ENCODE peak calls at places on chromosomes 2 and 18, in ten cellular contexts. One of them, this sample, is unnamed.

GRCh38 chr18:70151554-70152130 is 53.8 kb downstream of the RTTN start:
- DNase-seq in NCI-H446: no peak
- DNase-seq in NCI-H345: no peak
- DNase-seq in mucosa of descending colon: no peak
- DNase-seq in stimulated activated CD8-positive, alpha-beta memory T cell treated with anti-CD3 and anti-CD28 coated beads, Interleukin-4, amount 100 ng/mL, for 4 hours: no peak
- DNase-seq in SJSA1: no peak
- DNase-seq in posterior cingulate gyrus: no peak
- DNase-seq in T-helper 2 cell: no peak
- DNase-seq in GM19239: no peak
- DNase-seq in nephron progenitor cell: no peak
- DNase-seq in this sample: no peak

GRCh38 chr2:85707304-85707703 is 13.1 kb downstream of the GNLY start:
- DNase-seq in NCI-H446: peak
- DNase-seq in NCI-H345: peak
- DNase-seq in mucosa of descending colon: no peak
- DNase-seq in stimulated activated CD8-positive, alpha-beta memory T cell treated with anti-CD3 and anti-CD28 coated beads, Interleukin-4, amount 100 ng/mL, for 4 hours: peak
- DNase-seq in SJSA1: peak
- DNase-seq in posterior cingulate gyrus: no peak
- DNase-seq in T-helper 2 cell: peak
- DNase-seq in GM19239: peak
- DNase-seq in nephron progenitor cell: peak
- DNase-seq in this sample: peak

GRCh38 chr18:51617572-51618260 is 420.2 kb upstream of the MEX3C start:
- DNase-seq in NCI-H446: peak
- DNase-seq in NCI-H345: no peak
- DNase-seq in mucosa of descending colon: no peak
- DNase-seq in stimulated activated CD8-positive, alpha-beta memory T cell treated with anti-CD3 and anti-CD28 coated beads, Interleukin-4, amount 100 ng/mL, for 4 hours: no peak
- DNase-seq in SJSA1: no peak
- DNase-seq in posterior cingulate gyrus: no peak
- DNase-seq in T-helper 2 cell: no peak
- DNase-seq in GM19239: no peak
- DNase-seq in nephron progenitor cell: no peak
- DNase-seq in this sample: no peak

GRCh38 chr2:102950547-102950946 is 188.7 kb downstream of the TMEM182 start:
- DNase-seq in NCI-H446: no peak
- DNase-seq in NCI-H345: no peak
- DNase-seq in mucosa of descending colon: no peak
- DNase-seq in stimulated activated CD8-positive, alpha-beta memory T cell treated with anti-CD3 and anti-CD28 coated beads, Interleukin-4, amount 100 ng/mL, for 4 hours: no peak
- DNase-seq in SJSA1: no peak
- DNase-seq in posterior cingulate gyrus: no peak
- DNase-seq in T-helper 2 cell: no peak
- DNase-seq in GM19239: no peak
- DNase-seq in nephron progenitor cell: no peak
- DNase-seq in this sample: no peak

GRCh38 chr18:60372598-60372997 is at the start of gene MC4R:
- DNase-seq in NCI-H446: peak
- DNase-seq in NCI-H345: peak
- DNase-seq in mucosa of descending colon: no peak
- DNase-seq in stimulated activated CD8-positive, alpha-beta memory T cell treated with anti-CD3 and anti-CD28 coated beads, Interleukin-4, amount 100 ng/mL, for 4 hours: no peak
- DNase-seq in SJSA1: peak
- DNase-seq in posterior cingulate gyrus: peak
- DNase-seq in T-helper 2 cell: no peak
- DNase-seq in GM19239: no peak
- DNase-seq in nephron progenitor cell: peak
- DNase-seq in this sample: no peak

GRCh38 chr2:136238214-136238551 is 120.2 kb upstream of the CXCR4 start:
- DNase-seq in NCI-H446: no peak
- DNase-seq in NCI-H345: no peak
- DNase-seq in mucosa of descending colon: no peak
- DNase-seq in stimulated activated CD8-positive, alpha-beta memory T cell treated with anti-CD3 and anti-CD28 coated beads, Interleukin-4, amount 100 ng/mL, for 4 hours: no peak
- DNase-seq in SJSA1: no peak
- DNase-seq in posterior cingulate gyrus: no peak
- DNase-seq in T-helper 2 cell: no peak
- DNase-seq in GM19239: no peak
- DNase-seq in nephron progenitor cell: no peak
- DNase-seq in this sample: no peak

GRCh38 chr2:43405829-43406228 is 179.4 kb upstream of the ZFP36L2 start:
- DNase-seq in NCI-H446: no peak
- DNase-seq in NCI-H345: no peak
- DNase-seq in mucosa of descending colon: no peak
- DNase-seq in stimulated activated CD8-positive, alpha-beta memory T cell treated with anti-CD3 and anti-CD28 coated beads, Interleukin-4, amount 100 ng/mL, for 4 hours: no peak
- DNase-seq in SJSA1: no peak
- DNase-seq in posterior cingulate gyrus: no peak
- DNase-seq in T-helper 2 cell: no peak
- DNase-seq in GM19239: no peak
- DNase-seq in nephron progenitor cell: peak
- DNase-seq in this sample: no peak

GRCh38 chr18:10519999-10520935 is 5.6 kb upstream of the NAPG start:
- DNase-seq in NCI-H446: peak
- DNase-seq in NCI-H345: peak
- DNase-seq in mucosa of descending colon: peak
- DNase-seq in stimulated activated CD8-positive, alpha-beta memory T cell treated with anti-CD3 and anti-CD28 coated beads, Interleukin-4, amount 100 ng/mL, for 4 hours: peak
- DNase-seq in SJSA1: peak
- DNase-seq in posterior cingulate gyrus: peak
- DNase-seq in T-helper 2 cell: peak
- DNase-seq in GM19239: peak
- DNase-seq in nephron progenitor cell: peak
- DNase-seq in this sample: peak

GRCh38 chr2:219720956-219721355 is 93.5 kb downstream of the SLC4A3 start:
- DNase-seq in NCI-H446: no peak
- DNase-seq in NCI-H345: no peak
- DNase-seq in mucosa of descending colon: no peak
- DNase-seq in stimulated activated CD8-positive, alpha-beta memory T cell treated with anti-CD3 and anti-CD28 coated beads, Interleukin-4, amount 100 ng/mL, for 4 hours: no peak
- DNase-seq in SJSA1: no peak
- DNase-seq in posterior cingulate gyrus: no peak
- DNase-seq in T-helper 2 cell: no peak
- DNase-seq in GM19239: no peak
- DNase-seq in nephron progenitor cell: no peak
- DNase-seq in this sample: no peak

GRCh38 chr2:9205963-9206948 is at the start of gene ASAP2:
- DNase-seq in NCI-H446: peak
- DNase-seq in NCI-H345: peak
- DNase-seq in mucosa of descending colon: peak
- DNase-seq in stimulated activated CD8-positive, alpha-beta memory T cell treated with anti-CD3 and anti-CD28 coated beads, Interleukin-4, amount 100 ng/mL, for 4 hours: no peak
- DNase-seq in SJSA1: peak
- DNase-seq in posterior cingulate gyrus: peak
- DNase-seq in T-helper 2 cell: no peak
- DNase-seq in GM19239: peak
- DNase-seq in nephron progenitor cell: peak
- DNase-seq in this sample: peak

GRCh38 chr2:120564213-120565094 is 171.2 kb upstream of the GLI2 start:
- DNase-seq in NCI-H446: no peak
- DNase-seq in NCI-H345: peak
- DNase-seq in mucosa of descending colon: no peak
- DNase-seq in stimulated activated CD8-positive, alpha-beta memory T cell treated with anti-CD3 and anti-CD28 coated beads, Interleukin-4, amount 100 ng/mL, for 4 hours: no peak
- DNase-seq in SJSA1: no peak
- DNase-seq in posterior cingulate gyrus: peak
- DNase-seq in T-helper 2 cell: no peak
- DNase-seq in GM19239: no peak
- DNase-seq in nephron progenitor cell: peak
- DNase-seq in this sample: no peak

GRCh38 chr18:76131738-76132137 is 363.3 kb downstream of the ZNF516 start:
- DNase-seq in NCI-H446: no peak
- DNase-seq in NCI-H345: no peak
- DNase-seq in mucosa of descending colon: no peak
- DNase-seq in stimulated activated CD8-positive, alpha-beta memory T cell treated with anti-CD3 and anti-CD28 coated beads, Interleukin-4, amount 100 ng/mL, for 4 hours: no peak
- DNase-seq in SJSA1: no peak
- DNase-seq in posterior cingulate gyrus: no peak
- DNase-seq in T-helper 2 cell: no peak
- DNase-seq in GM19239: no peak
- DNase-seq in nephron progenitor cell: no peak
- DNase-seq in this sample: no peak

GRCh38 chr2:79511320-79511951 is 1.4 kb upstream of the CTNNA2 start:
- DNase-seq in NCI-H446: no peak
- DNase-seq in NCI-H345: no peak
- DNase-seq in mucosa of descending colon: peak
- DNase-seq in stimulated activated CD8-positive, alpha-beta memory T cell treated with anti-CD3 and anti-CD28 coated beads, Interleukin-4, amount 100 ng/mL, for 4 hours: no peak
- DNase-seq in SJSA1: peak
- DNase-seq in posterior cingulate gyrus: no peak
- DNase-seq in T-helper 2 cell: no peak
- DNase-seq in GM19239: no peak
- DNase-seq in nephron progenitor cell: peak
- DNase-seq in this sample: no peak

GRCh38 chr2:210310550-210310949 is 4.4 kb downstream of the MYL1 start:
- DNase-seq in NCI-H446: no peak
- DNase-seq in NCI-H345: no peak
- DNase-seq in mucosa of descending colon: no peak
- DNase-seq in stimulated activated CD8-positive, alpha-beta memory T cell treated with anti-CD3 and anti-CD28 coated beads, Interleukin-4, amount 100 ng/mL, for 4 hours: no peak
- DNase-seq in SJSA1: no peak
- DNase-seq in posterior cingulate gyrus: no peak
- DNase-seq in T-helper 2 cell: no peak
- DNase-seq in GM19239: no peak
- DNase-seq in nephron progenitor cell: no peak
- DNase-seq in this sample: no peak

GRCh38 chr2:28765316-28765715 is 13.7 kb downstream of the PPP1CB start:
- DNase-seq in NCI-H446: no peak
- DNase-seq in NCI-H345: no peak
- DNase-seq in mucosa of descending colon: no peak
- DNase-seq in stimulated activated CD8-positive, alpha-beta memory T cell treated with anti-CD3 and anti-CD28 coated beads, Interleukin-4, amount 100 ng/mL, for 4 hours: no peak
- DNase-seq in SJSA1: no peak
- DNase-seq in posterior cingulate gyrus: no peak
- DNase-seq in T-helper 2 cell: no peak
- DNase-seq in GM19239: no peak
- DNase-seq in nephron progenitor cell: no peak
- DNase-seq in this sample: no peak

GRCh38 chr2:4381049-4381448 is 677.7 kb downstream of the DCDC2C start:
- DNase-seq in NCI-H446: no peak
- DNase-seq in NCI-H345: peak
- DNase-seq in mucosa of descending colon: no peak
- DNase-seq in stimulated activated CD8-positive, alpha-beta memory T cell treated with anti-CD3 and anti-CD28 coated beads, Interleukin-4, amount 100 ng/mL, for 4 hours: no peak
- DNase-seq in SJSA1: no peak
- DNase-seq in posterior cingulate gyrus: no peak
- DNase-seq in T-helper 2 cell: no peak
- DNase-seq in GM19239: no peak
- DNase-seq in nephron progenitor cell: no peak
- DNase-seq in this sample: no peak

GRCh38 chr2:22904126-22904684 is 480.8 kb upstream of the KLHL29 start:
- DNase-seq in NCI-H446: peak
- DNase-seq in NCI-H345: no peak
- DNase-seq in mucosa of descending colon: peak
- DNase-seq in stimulated activated CD8-positive, alpha-beta memory T cell treated with anti-CD3 and anti-CD28 coated beads, Interleukin-4, amount 100 ng/mL, for 4 hours: no peak
- DNase-seq in SJSA1: peak
- DNase-seq in posterior cingulate gyrus: no peak
- DNase-seq in T-helper 2 cell: no peak
- DNase-seq in GM19239: no peak
- DNase-seq in nephron progenitor cell: peak
- DNase-seq in this sample: no peak

GRCh38 chr18:10497350-10497749 is 28.5 kb upstream of the NAPG start:
- DNase-seq in NCI-H446: no peak
- DNase-seq in NCI-H345: no peak
- DNase-seq in mucosa of descending colon: no peak
- DNase-seq in stimulated activated CD8-positive, alpha-beta memory T cell treated with anti-CD3 and anti-CD28 coated beads, Interleukin-4, amount 100 ng/mL, for 4 hours: no peak
- DNase-seq in SJSA1: no peak
- DNase-seq in posterior cingulate gyrus: no peak
- DNase-seq in T-helper 2 cell: no peak
- DNase-seq in GM19239: no peak
- DNase-seq in nephron progenitor cell: no peak
- DNase-seq in this sample: no peak

GRCh38 chr2:35415282-35415681 is 940.3 kb upstream of the CRIM1 start:
- DNase-seq in NCI-H446: no peak
- DNase-seq in NCI-H345: no peak
- DNase-seq in mucosa of descending colon: no peak
- DNase-seq in stimulated activated CD8-positive, alpha-beta memory T cell treated with anti-CD3 and anti-CD28 coated beads, Interleukin-4, amount 100 ng/mL, for 4 hours: no peak
- DNase-seq in SJSA1: no peak
- DNase-seq in posterior cingulate gyrus: no peak
- DNase-seq in T-helper 2 cell: no peak
- DNase-seq in GM19239: no peak
- DNase-seq in nephron progenitor cell: no peak
- DNase-seq in this sample: no peak

GRCh38 chr2:230226090-230226551 is 585 bp downstream of the SP140 start:
- DNase-seq in NCI-H446: no peak
- DNase-seq in NCI-H345: no peak
- DNase-seq in mucosa of descending colon: no peak
- DNase-seq in stimulated activated CD8-positive, alpha-beta memory T cell treated with anti-CD3 and anti-CD28 coated beads, Interleukin-4, amount 100 ng/mL, for 4 hours: no peak
- DNase-seq in SJSA1: no peak
- DNase-seq in posterior cingulate gyrus: no peak
- DNase-seq in T-helper 2 cell: no peak
- DNase-seq in GM19239: no peak
- DNase-seq in nephron progenitor cell: no peak
- DNase-seq in this sample: no peak

GRCh38 chr18:79772865-79773696 is 24.7 kb upstream of the KCNG2 start:
- DNase-seq in NCI-H446: no peak
- DNase-seq in NCI-H345: no peak
- DNase-seq in mucosa of descending colon: no peak
- DNase-seq in stimulated activated CD8-positive, alpha-beta memory T cell treated with anti-CD3 and anti-CD28 coated beads, Interleukin-4, amount 100 ng/mL, for 4 hours: no peak
- DNase-seq in SJSA1: no peak
- DNase-seq in posterior cingulate gyrus: peak
- DNase-seq in T-helper 2 cell: no peak
- DNase-seq in GM19239: no peak
- DNase-seq in nephron progenitor cell: no peak
- DNase-seq in this sample: no peak

GRCh38 chr2:73942664-73943063 is 16.0 kb downstream of the DGUOK start:
- DNase-seq in NCI-H446: no peak
- DNase-seq in NCI-H345: no peak
- DNase-seq in mucosa of descending colon: no peak
- DNase-seq in stimulated activated CD8-positive, alpha-beta memory T cell treated with anti-CD3 and anti-CD28 coated beads, Interleukin-4, amount 100 ng/mL, for 4 hours: no peak
- DNase-seq in SJSA1: no peak
- DNase-seq in posterior cingulate gyrus: no peak
- DNase-seq in T-helper 2 cell: no peak
- DNase-seq in GM19239: no peak
- DNase-seq in nephron progenitor cell: no peak
- DNase-seq in this sample: no peak

GRCh38 chr18:37270046-37270665 is 295.4 kb downstream of the CELF4 start:
- DNase-seq in NCI-H446: no peak
- DNase-seq in NCI-H345: no peak
- DNase-seq in mucosa of descending colon: peak
- DNase-seq in stimulated activated CD8-positive, alpha-beta memory T cell treated with anti-CD3 and anti-CD28 coated beads, Interleukin-4, amount 100 ng/mL, for 4 hours: no peak
- DNase-seq in SJSA1: peak
- DNase-seq in posterior cingulate gyrus: no peak
- DNase-seq in T-helper 2 cell: no peak
- DNase-seq in GM19239: peak
- DNase-seq in nephron progenitor cell: peak
- DNase-seq in this sample: no peak

GRCh38 chr2:134243244-134243643 is 10.6 kb upstream of the MGAT5 start:
- DNase-seq in NCI-H446: no peak
- DNase-seq in NCI-H345: no peak
- DNase-seq in mucosa of descending colon: no peak
- DNase-seq in stimulated activated CD8-positive, alpha-beta memory T cell treated with anti-CD3 and anti-CD28 coated beads, Interleukin-4, amount 100 ng/mL, for 4 hours: no peak
- DNase-seq in SJSA1: no peak
- DNase-seq in posterior cingulate gyrus: no peak
- DNase-seq in T-helper 2 cell: no peak
- DNase-seq in GM19239: no peak
- DNase-seq in nephron progenitor cell: no peak
- DNase-seq in this sample: no peak

GRCh38 chr18:47777626-47778025 is 152.8 kb downstream of the SMAD2 start:
- DNase-seq in NCI-H446: no peak
- DNase-seq in NCI-H345: no peak
- DNase-seq in mucosa of descending colon: no peak
- DNase-seq in stimulated activated CD8-positive, alpha-beta memory T cell treated with anti-CD3 and anti-CD28 coated beads, Interleukin-4, amount 100 ng/mL, for 4 hours: no peak
- DNase-seq in SJSA1: no peak
- DNase-seq in posterior cingulate gyrus: no peak
- DNase-seq in T-helper 2 cell: no peak
- DNase-seq in GM19239: no peak
- DNase-seq in nephron progenitor cell: no peak
- DNase-seq in this sample: no peak

GRCh38 chr2:160332318-160332717 is 132.2 kb upstream of the ITGB6 start:
- DNase-seq in NCI-H446: no peak
- DNase-seq in NCI-H345: no peak
- DNase-seq in mucosa of descending colon: no peak
- DNase-seq in stimulated activated CD8-positive, alpha-beta memory T cell treated with anti-CD3 and anti-CD28 coated beads, Interleukin-4, amount 100 ng/mL, for 4 hours: no peak
- DNase-seq in SJSA1: peak
- DNase-seq in posterior cingulate gyrus: no peak
- DNase-seq in T-helper 2 cell: no peak
- DNase-seq in GM19239: no peak
- DNase-seq in nephron progenitor cell: no peak
- DNase-seq in this sample: no peak

GRCh38 chr18:8870528-8870927 is 165.2 kb downstream of the MTCL1 start:
- DNase-seq in NCI-H446: peak
- DNase-seq in NCI-H345: no peak
- DNase-seq in mucosa of descending colon: no peak
- DNase-seq in stimulated activated CD8-positive, alpha-beta memory T cell treated with anti-CD3 and anti-CD28 coated beads, Interleukin-4, amount 100 ng/mL, for 4 hours: no peak
- DNase-seq in SJSA1: no peak
- DNase-seq in posterior cingulate gyrus: peak
- DNase-seq in T-helper 2 cell: no peak
- DNase-seq in GM19239: no peak
- DNase-seq in nephron progenitor cell: no peak
- DNase-seq in this sample: no peak

GRCh38 chr2:103167599-103167998 is 405.8 kb downstream of the TMEM182 start:
- DNase-seq in NCI-H446: no peak
- DNase-seq in NCI-H345: no peak
- DNase-seq in mucosa of descending colon: no peak
- DNase-seq in stimulated activated CD8-positive, alpha-beta memory T cell treated with anti-CD3 and anti-CD28 coated beads, Interleukin-4, amount 100 ng/mL, for 4 hours: no peak
- DNase-seq in SJSA1: no peak
- DNase-seq in posterior cingulate gyrus: no peak
- DNase-seq in T-helper 2 cell: no peak
- DNase-seq in GM19239: no peak
- DNase-seq in nephron progenitor cell: no peak
- DNase-seq in this sample: no peak

This sample was measured in C1 segment of cervical spinal cord.